ENCODE peak calls at places on chromosome 18, in ten cellular contexts. O is naive thymus-derived CD4-positive, alpha-beta T cell; H is thoracic aorta; Q is spleen; B is ascending aorta; M is kidney epithelial cell; C is adipocyte; P is skeletal muscle cell; J is BE2C; S is CD4-positive, CD25-positive, alpha-beta regulatory T cell. L is an unnamed sample.

GRCh38 chr18:79384834-79385233 is 10.9 kb upstream of the NFATC1 start:
- DNase-seq in S (no peak), H (no peak), M (no peak), J (no peak), C (no peak), B (no peak), O (no peak), Q (peak), P (no peak), L (no peak)

GRCh38 chr18:75314117-75314516 is 103.5 kb downstream of the TSHZ1 start:
- DNase-seq in S (no peak), Q (no peak), H (no peak), C (no peak), J (no peak), O (no peak), P (no peak), M (no peak), B (no peak), L (no peak)

GRCh38 chr18:13240060-13240725 is 21.6 kb downstream of the LDLRAD4 start:
- DNase-seq in C (no peak), B (no peak), M (no peak), Q (peak), H (no peak), S (no peak), P (no peak), J (no peak), O (no peak), L (no peak)

GRCh38 chr18:5620284-5620683 is 76.5 kb upstream of the EPB41L3 start:
- DNase-seq in H (no peak), P (peak), O (no peak), S (no peak), M (no peak), J (no peak), Q (no peak), C (peak), B (no peak), L (no peak)

GRCh38 chr18:70501358-70501757 is 212.5 kb downstream of the SOCS6 start:
- DNase-seq in J (no peak), P (no peak), M (no peak), O (no peak), B (no peak), Q (no peak), S (no peak), C (no peak), H (no peak), L (no peak)

GRCh38 chr18:58784601-58785137 is 80.0 kb upstream of the ZNF532 start:
- DNase-seq in B (peak), P (no peak), S (no peak), M (no peak), H (peak), Q (no peak), O (no peak), C (no peak), J (no peak), L (no peak)

GRCh38 chr18:59921384-59921891 is 21.6 kb downstream of the PMAIP1 start:
- DNase-seq in J (no peak), O (no peak), B (no peak), S (peak), M (no peak), P (no peak), H (no peak), C (peak), Q (no peak), L (peak)

GRCh38 chr18:79393626-79394401 is 1.9 kb upstream of the NFATC1 start:
- DNase-seq in O (no peak), J (peak), P (peak), B (peak), Q (peak), H (peak), M (peak), S (peak), C (peak), L (peak)

GRCh38 chr18:74013955-74014354 is 133.7 kb downstream of the FBXO15 start:
- DNase-seq in S (peak), M (peak), P (peak), J (no peak), C (peak), Q (no peak), H (no peak), B (no peak), O (no peak), L (peak)

GRCh38 chr18:79789901-79790885 is 7.5 kb upstream of the KCNG2 start:
- DNase-seq in H (no peak), P (no peak), Q (peak), J (no peak), B (no peak), M (no peak), C (no peak), O (no peak), S (no peak), L (no peak)

GRCh38 chr18:69588301-69588700 is 187.6 kb downstream of the DOK6 start:
- DNase-seq in H (no peak), C (peak), P (no peak), O (no peak), Q (no peak), S (no peak), B (no peak), M (no peak), J (no peak), L (no peak)

GRCh38 chr18:48806551-48807261 is 144.1 kb downstream of the SMAD7 start:
- DNase-seq in M (no peak), C (peak), B (no peak), S (peak), P (no peak), J (no peak), H (no peak), Q (peak), O (no peak), L (peak)

GRCh38 chr18:61750840-61751668 is 141.8 kb downstream of the RNF152 start:
- DNase-seq in P (no peak), O (no peak), M (no peak), B (no peak), S (no peak), J (no peak), Q (no peak), C (no peak), H (no peak), L (no peak)

GRCh38 chr18:79068299-79068945 is 772 bp upstream of the ATP9B start:
- DNase-seq in S (peak), C (peak), B (no peak), P (no peak), Q (peak), J (no peak), H (no peak), M (no peak), O (no peak), L (peak)

GRCh38 chr18:57561728-57562423 is 24.6 kb downstream of the FECH start:
- DNase-seq in S (peak), P (no peak), Q (no peak), B (no peak), O (no peak), M (peak), J (peak), H (no peak), C (peak), L (peak)

GRCh38 chr18:61459896-61460295 is 126.7 kb downstream of the CDH20 start:
- DNase-seq in S (no peak), C (peak), J (no peak), M (no peak), H (no peak), Q (no peak), P (no peak), O (no peak), B (no peak), L (no peak)

GRCh38 chr18:79434611-79435010 is 38.9 kb downstream of the NFATC1 start:
- DNase-seq in O (no peak), J (no peak), C (no peak), M (no peak), H (no peak), P (no peak), B (no peak), Q (no peak), S (no peak), L (no peak)

GRCh38 chr18:74412106-74412880 is 44.8 kb downstream of the DIPK1C start:
- DNase-seq in H (no peak), P (no peak), M (no peak), S (no peak), B (no peak), Q (no peak), O (no peak), C (no peak), J (no peak), L (no peak)

GRCh38 chr18:68555935-68556334 is 159.0 kb downstream of the TMX3 start:
- DNase-seq in O (no peak), P (no peak), J (no peak), M (no peak), Q (no peak), C (no peak), B (no peak), H (no peak), S (no peak), L (no peak)

DNA sequence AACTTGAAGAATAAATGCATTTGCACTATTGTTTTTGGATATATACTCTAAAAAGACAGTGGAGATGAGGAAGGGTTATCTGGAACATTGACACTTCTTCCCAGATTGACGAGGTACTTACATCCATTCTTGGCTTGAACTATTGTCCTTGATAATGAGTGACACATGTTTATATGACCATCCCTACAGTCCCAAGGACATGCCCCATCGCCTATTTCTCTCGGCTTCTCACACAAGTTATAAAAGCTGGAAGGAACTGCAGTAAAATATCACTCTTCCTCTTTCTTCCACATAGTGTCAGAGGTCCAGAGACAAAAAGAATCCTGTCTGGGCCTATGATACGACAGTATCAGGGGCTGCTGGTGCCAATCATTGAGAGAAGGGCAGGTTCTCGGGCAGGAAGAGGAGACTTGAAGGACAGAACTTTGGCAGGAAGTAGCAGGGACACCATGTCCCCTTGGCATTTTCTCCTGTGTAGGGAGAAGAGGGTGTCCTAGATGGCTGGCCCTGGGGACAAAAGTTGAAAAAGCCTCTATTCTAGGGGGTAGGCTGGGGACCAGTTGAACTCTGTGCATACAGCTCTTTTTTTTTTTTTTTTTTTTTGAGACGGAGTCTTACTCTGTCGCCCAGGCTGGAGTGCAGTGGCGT is 5.8 kb upstream of the CABLES1 start:
- DNase-seq in H (no peak), Q (no peak), J (no peak), M (no peak), C (no peak), O (no peak), S (no peak), P (no peak), B (no peak), L (no peak)
- H3K4me3 ChIP-seq in H (no peak), Q (no peak), J (no peak), M (no peak), C (no peak), O (no peak), S (no peak), P (no peak), B (no peak), L (no peak)

GRCh38 chr18:8616026-8616401 is 6.8 kb downstream of the RAB12 start:
- DNase-seq in J (no peak), M (no peak), H (no peak), O (no peak), B (no peak), C (no peak), Q (no peak), P (no peak), S (no peak), L (no peak)
- H3K4me3 ChIP-seq in J (no peak), M (no peak), H (no peak), O (no peak), B (no peak), C (peak), Q (no peak), P (no peak), S (no peak), L (peak)

GRCh38 chr18:3213231-3214059 is 6.3 kb downstream of the MYOM1 start:
- DNase-seq in Q (no peak), P (no peak), B (no peak), C (no peak), S (peak), H (no peak), J (no peak), O (no peak), M (no peak), L (no peak)
- H3K4me3 ChIP-seq in Q (no peak), P (no peak), B (no peak), C (no peak), S (no peak), H (no peak), J (no peak), O (no peak), M (no peak), L (no peak)

GRCh38 chr18:35159782-35160181 is 81.1 kb upstream of the ZNF397 start:
- DNase-seq in Q (no peak), P (no peak), M (no peak), C (no peak), B (no peak), H (no peak), J (no peak), O (no peak), S (no peak), L (no peak)
- H3K4me3 ChIP-seq in Q (no peak), P (no peak), M (no peak), C (no peak), B (no peak), H (no peak), J (no peak), O (no peak), S (no peak), L (no peak)

L was measured in AG10803.